ENCODE peak calls at places on chromosomes 7 and 10, in six cellular contexts. One of them, this sample, is unnamed.

GRCh38 chr7:138359891-138360582 is 100.0 kb upstream of the TRIM24 start:
- DNase-seq in K562: no peak
- DNase-seq in H1: no peak
- DNase-seq in GM12878: no peak
- DNase-seq in SK-N-SH: no peak
- DNase-seq in HepG2: no peak
- DNase-seq in this sample: no peak

GRCh38 chr7:960269-960871 is 5.9 kb upstream of the ADAP1 start:
- DNase-seq in H1: no peak
- DNase-seq in SK-N-SH: peak
- DNase-seq in HepG2: peak
- DNase-seq in GM12878: no peak
- DNase-seq in K562: no peak
- DNase-seq in this sample: no peak

GRCh38 chr7:134458341-134458805 is 527 bp downstream of the AKR1B1 start:
- DNase-seq in SK-N-SH: peak
- DNase-seq in K562: no peak
- DNase-seq in GM12878: peak
- DNase-seq in HepG2: peak
- DNase-seq in H1: peak
- DNase-seq in this sample: no peak

GRCh38 chr7:1895664-1896515 is 225.8 kb downstream of the ELFN1 start:
- DNase-seq in K562: no peak
- DNase-seq in GM12878: no peak
- DNase-seq in HepG2: no peak
- DNase-seq in SK-N-SH: no peak
- DNase-seq in H1: no peak
- DNase-seq in this sample: no peak

GRCh38 chr10:12193193-12193592 is 2.5 kb downstream of the NUDT5 start:
- DNase-seq in H1: no peak
- DNase-seq in GM12878: no peak
- DNase-seq in SK-N-SH: no peak
- DNase-seq in HepG2: no peak
- DNase-seq in K562: no peak
- DNase-seq in this sample: no peak

GRCh38 chr10:87925570-87925969 is 62.1 kb downstream of the PTEN start:
- DNase-seq in K562: no peak
- DNase-seq in GM12878: no peak
- DNase-seq in SK-N-SH: no peak
- DNase-seq in H1: no peak
- DNase-seq in HepG2: no peak
- DNase-seq in this sample: no peak

GRCh38 chr10:124233546-124234138 is 140.2 kb upstream of the CHST15 start:
- DNase-seq in SK-N-SH: no peak
- DNase-seq in HepG2: no peak
- DNase-seq in GM12878: no peak
- DNase-seq in K562: no peak
- DNase-seq in H1: no peak
- DNase-seq in this sample: no peak

GRCh38 chr7:32958046-32959025 is 1.1 kb downstream of the FKBP9 start:
- DNase-seq in HepG2: peak
- DNase-seq in SK-N-SH: no peak
- DNase-seq in K562: no peak
- DNase-seq in GM12878: no peak
- DNase-seq in H1: peak
- DNase-seq in this sample: no peak

GRCh38 chr7:79317728-79318127 is 135.7 kb downstream of the MAGI2 start:
- DNase-seq in HepG2: peak
- DNase-seq in GM12878: no peak
- DNase-seq in H1: no peak
- DNase-seq in SK-N-SH: no peak
- DNase-seq in K562: no peak
- DNase-seq in this sample: no peak

GRCh38 chr10:9443758-9444157 is 1389.3 kb downstream of the GATA3 start:
- DNase-seq in HepG2: no peak
- DNase-seq in H1: no peak
- DNase-seq in SK-N-SH: no peak
- DNase-seq in K562: no peak
- DNase-seq in GM12878: no peak
- DNase-seq in this sample: no peak

GRCh38 chr7:54788664-54789063 is 29.7 kb upstream of the SEC61G start:
- DNase-seq in HepG2: peak
- DNase-seq in GM12878: peak
- DNase-seq in SK-N-SH: peak
- DNase-seq in H1: no peak
- DNase-seq in K562: peak
- DNase-seq in this sample: peak

GRCh38 chr7:593324-594115 is 73.9 kb upstream of the PDGFA start:
- DNase-seq in HepG2: no peak
- DNase-seq in SK-N-SH: no peak
- DNase-seq in GM12878: peak
- DNase-seq in K562: no peak
- DNase-seq in H1: no peak
- DNase-seq in this sample: peak

GRCh38 chr7:19707240-19707639 is 1.6 kb downstream of the POLR1F start:
- DNase-seq in K562: peak
- DNase-seq in HepG2: peak
- DNase-seq in GM12878: no peak
- DNase-seq in H1: no peak
- DNase-seq in SK-N-SH: no peak
- DNase-seq in this sample: no peak

GRCh38 chr10:110499796-110500514 is 2.2 kb downstream of the DUSP5 start:
- DNase-seq in HepG2: no peak
- DNase-seq in SK-N-SH: no peak
- DNase-seq in GM12878: no peak
- DNase-seq in H1: no peak
- DNase-seq in K562: no peak
- DNase-seq in this sample: no peak

GRCh38 chr10:51301644-51302043 is 227.4 kb downstream of the PRKG1 start:
- DNase-seq in SK-N-SH: no peak
- DNase-seq in K562: no peak
- DNase-seq in HepG2: no peak
- DNase-seq in GM12878: no peak
- DNase-seq in H1: no peak
- DNase-seq in this sample: no peak

GRCh38 chr10:103254538-103255325 is 9.0 kb downstream of the RPEL1 start:
- DNase-seq in GM12878: no peak
- DNase-seq in HepG2: no peak
- DNase-seq in K562: no peak
- DNase-seq in H1: no peak
- DNase-seq in SK-N-SH: no peak
- DNase-seq in this sample: no peak

GRCh38 chr10:122310311-122311050 is 39.4 kb downstream of the BTBD16 start:
- DNase-seq in SK-N-SH: no peak
- DNase-seq in K562: no peak
- DNase-seq in GM12878: no peak
- DNase-seq in H1: no peak
- DNase-seq in HepG2: peak
- DNase-seq in this sample: no peak

GRCh38 chr7:152136623-152137022 is 111.1 kb downstream of the GALNT11 start:
- DNase-seq in HepG2: no peak
- DNase-seq in SK-N-SH: no peak
- DNase-seq in H1: no peak
- DNase-seq in K562: no peak
- DNase-seq in GM12878: no peak
- DNase-seq in this sample: no peak

GRCh38 chr10:121668336-121669009 is 70.2 kb upstream of the FGFR2 start:
- DNase-seq in K562: no peak
- DNase-seq in SK-N-SH: peak
- DNase-seq in HepG2: no peak
- DNase-seq in GM12878: no peak
- DNase-seq in H1: peak
- DNase-seq in this sample: no peak

GRCh38 chr7:75611557-75612178 is 119.5 kb downstream of the SPDYE5 start:
- DNase-seq in GM12878: no peak
- DNase-seq in H1: peak
- DNase-seq in SK-N-SH: no peak
- DNase-seq in K562: no peak
- DNase-seq in HepG2: peak
- DNase-seq in this sample: no peak

GRCh38 chr7:79553811-79554555 is 100.5 kb upstream of the MAGI2 start:
- DNase-seq in SK-N-SH: no peak
- DNase-seq in HepG2: no peak
- DNase-seq in H1: no peak
- DNase-seq in GM12878: no peak
- DNase-seq in K562: no peak
- DNase-seq in this sample: no peak

GRCh38 chr7:106774768-106775551 is 90.1 kb upstream of the PIK3CG start:
- DNase-seq in SK-N-SH: no peak
- DNase-seq in H1: no peak
- DNase-seq in K562: peak
- DNase-seq in HepG2: no peak
- DNase-seq in GM12878: no peak
- DNase-seq in this sample: no peak

GRCh38 chr7:108294595-108294994 is 161.6 kb downstream of the NRCAM start:
- DNase-seq in GM12878: no peak
- DNase-seq in SK-N-SH: no peak
- DNase-seq in K562: no peak
- DNase-seq in H1: no peak
- DNase-seq in HepG2: no peak
- DNase-seq in this sample: peak

DNA sequence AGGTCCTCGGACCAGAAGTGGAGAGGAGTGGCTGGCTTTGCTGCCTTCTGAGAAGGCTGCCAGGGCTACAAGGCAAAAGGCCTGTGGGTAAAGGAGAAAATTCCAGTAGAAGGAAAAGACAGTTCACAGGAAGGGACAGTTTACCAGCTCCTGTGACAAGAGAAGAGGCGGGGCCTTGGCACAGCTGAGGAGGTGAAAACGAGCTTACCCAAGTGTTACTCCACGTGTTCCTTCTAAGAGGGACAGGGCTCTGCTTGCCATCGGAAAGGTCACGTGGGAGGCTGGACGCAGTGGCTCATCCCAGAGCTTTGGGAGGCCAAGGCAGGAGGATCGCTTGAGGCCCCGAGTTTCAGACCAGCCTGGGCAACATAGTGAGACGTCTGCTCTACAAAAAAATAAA is 129.4 kb upstream of the ZNF746 start:
- DNase-seq in K562: no peak
- DNase-seq in GM12878: no peak
- DNase-seq in SK-N-SH: no peak
- DNase-seq in H1: no peak
- DNase-seq in HepG2: no peak
- DNase-seq in this sample: no peak
- TF ChIP-seq GABPA in K562: no peak
- TF ChIP-seq GABPA in GM12878: no peak
- TF ChIP-seq GABPA in SK-N-SH: no peak
- TF ChIP-seq GABPA in H1: no peak
- TF ChIP-seq GABPA in HepG2: no peak
- TF ChIP-seq GABPA in this sample: no peak

GRCh38 chr7:121395961-121396757 is at the start of gene FAM3C:
- DNase-seq in HepG2: peak
- DNase-seq in SK-N-SH: peak
- DNase-seq in H1: peak
- DNase-seq in GM12878: peak
- DNase-seq in K562: peak
- DNase-seq in this sample: peak

GRCh38 chr7:121395494-121395960 is 581 bp downstream of the FAM3C start:
- DNase-seq in SK-N-SH: peak
- DNase-seq in H1: no peak
- DNase-seq in K562: no peak
- DNase-seq in HepG2: peak
- DNase-seq in GM12878: no peak
- DNase-seq in this sample: peak

GRCh38 chr7:121393005-121393366 is 3.1 kb downstream of the FAM3C start:
- DNase-seq in HepG2: no peak
- DNase-seq in H1: no peak
- DNase-seq in K562: no peak
- DNase-seq in SK-N-SH: no peak
- DNase-seq in GM12878: no peak
- DNase-seq in this sample: no peak

GRCh38 chr7:121392277-121393004 is 3.7 kb downstream of the FAM3C start:
- DNase-seq in SK-N-SH: no peak
- DNase-seq in GM12878: no peak
- DNase-seq in HepG2: no peak
- DNase-seq in K562: no peak
- DNase-seq in H1: no peak
- DNase-seq in this sample: no peak

GRCh38 chr7:121394709-121395140 is 1.4 kb downstream of the FAM3C start:
- DNase-seq in K562: no peak
- DNase-seq in SK-N-SH: no peak
- DNase-seq in GM12878: no peak
- DNase-seq in HepG2: peak
- DNase-seq in H1: no peak
- DNase-seq in this sample: no peak
- TF ChIP-seq GABPA in K562: no peak
- TF ChIP-seq GABPA in SK-N-SH: no peak
- TF ChIP-seq GABPA in GM12878: peak
- TF ChIP-seq GABPA in HepG2: no peak
- TF ChIP-seq GABPA in H1: no peak
- TF ChIP-seq GABPA in this sample: no peak

DNA sequence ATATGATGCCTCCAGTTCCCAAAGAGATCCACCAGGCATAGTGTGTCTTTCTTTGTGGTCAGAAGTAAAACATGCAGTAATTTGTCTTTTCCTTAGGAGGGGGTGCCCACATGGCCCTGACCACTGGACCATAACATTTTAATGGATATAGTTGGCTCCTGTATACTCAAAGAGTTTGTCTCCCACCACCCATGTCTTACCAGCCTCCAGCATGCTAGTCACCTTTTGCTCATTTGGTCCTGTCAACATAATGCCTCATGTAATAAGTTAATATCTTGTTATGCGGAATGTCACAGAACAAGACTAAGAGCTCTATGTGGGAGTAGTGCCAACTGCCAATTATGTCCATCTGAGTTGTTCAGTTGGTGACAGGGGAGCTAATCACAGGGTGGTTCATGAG is 83.4 kb upstream of the IFRD1 start:
- DNase-seq in GM12878: no peak
- DNase-seq in K562: no peak
- DNase-seq in HepG2: no peak
- DNase-seq in H1: no peak
- DNase-seq in SK-N-SH: no peak
- DNase-seq in this sample: no peak
- TF ChIP-seq GABPA in GM12878: no peak
- TF ChIP-seq GABPA in K562: no peak
- TF ChIP-seq GABPA in HepG2: no peak
- TF ChIP-seq GABPA in H1: no peak
- TF ChIP-seq GABPA in SK-N-SH: no peak
- TF ChIP-seq GABPA in this sample: no peak

GRCh38 chr10:129141492-129141891 is 325.5 kb upstream of the MGMT start:
- DNase-seq in HepG2: no peak
- DNase-seq in SK-N-SH: peak
- DNase-seq in GM12878: no peak
- DNase-seq in K562: no peak
- DNase-seq in H1: no peak
- DNase-seq in this sample: no peak

GRCh38 chr10:129131439-129132122 is 335.5 kb upstream of the MGMT start:
- DNase-seq in GM12878: no peak
- DNase-seq in SK-N-SH: no peak
- DNase-seq in H1: no peak
- DNase-seq in K562: no peak
- DNase-seq in HepG2: no peak
- DNase-seq in this sample: no peak

GRCh38 chr10:129136074-129136473 is 331.0 kb upstream of the MGMT start:
- DNase-seq in H1: no peak
- DNase-seq in GM12878: no peak
- DNase-seq in K562: no peak
- DNase-seq in HepG2: no peak
- DNase-seq in SK-N-SH: no peak
- DNase-seq in this sample: no peak

GRCh38 chr10:129140861-129141260 is 326.2 kb upstream of the MGMT start:
- DNase-seq in K562: no peak
- DNase-seq in SK-N-SH: peak
- DNase-seq in GM12878: no peak
- DNase-seq in H1: no peak
- DNase-seq in HepG2: no peak
- DNase-seq in this sample: no peak

GRCh38 chr10:129136866-129137415 is 330.1 kb upstream of the MGMT start:
- DNase-seq in SK-N-SH: no peak
- DNase-seq in K562: no peak
- DNase-seq in H1: no peak
- DNase-seq in HepG2: no peak
- DNase-seq in GM12878: no peak
- DNase-seq in this sample: no peak
- TF ChIP-seq GABPA in SK-N-SH: no peak
- TF ChIP-seq GABPA in K562: no peak
- TF ChIP-seq GABPA in H1: no peak
- TF ChIP-seq GABPA in HepG2: no peak
- TF ChIP-seq GABPA in GM12878: no peak
- TF ChIP-seq GABPA in this sample: no peak